ENCODE peak calls at places on chromosomes 16 and 17, in six cellular contexts. L is lung, T is mesenchymal stem cell, P is BJ, E is lower leg skin, I is pancreas. Q is an unnamed sample.

GRCh38 chr17:27756467-27757371 is 43.6 kb downstream of the NOS2 start:
- DNase-seq in I (peak), T (peak), L (peak), E (no peak), P (no peak), Q (peak)

GRCh38 chr16:30417447-30418349 is 10.3 kb downstream of the ZNF771 start:
- DNase-seq in P (peak), T (peak), I (peak), L (peak), E (peak), Q (peak)

GRCh38 chr16:27779719-27780161 is 229.8 kb downstream of the KATNIP start:
- DNase-seq in I (no peak), L (peak), E (no peak), T (no peak), P (no peak), Q (no peak)

GRCh38 chr16:87725596-87726235 is 40.1 kb downstream of the KLHDC4 start:
- DNase-seq in P (peak), E (no peak), I (no peak), L (peak), T (peak), Q (no peak)

GRCh38 chr17:62875296-62875695 is 67.2 kb upstream of the MARCHF10 start:
- DNase-seq in L (no peak), T (no peak), P (no peak), I (no peak), E (no peak), Q (no peak)

GRCh38 chr17:48556534-48557401 is 11.9 kb upstream of the HOXB2 start:
- DNase-seq in P (no peak), L (no peak), E (no peak), I (no peak), T (peak), Q (peak)

GRCh38 chr16:80964351-80964750 is 42.3 kb downstream of the CMC2 start:
- DNase-seq in I (no peak), E (no peak), P (no peak), T (no peak), L (no peak), Q (no peak)

GRCh38 chr16:17633146-17633966 is 162.6 kb upstream of the XYLT1 start:
- DNase-seq in T (no peak), E (no peak), I (no peak), P (no peak), L (no peak), Q (no peak)

GRCh38 chr16:53745126-53745525 is 41.2 kb downstream of the FTO start:
- DNase-seq in I (peak), L (no peak), E (no peak), P (peak), T (no peak), Q (no peak)

GRCh38 chr16:15640966-15641365 is 2.0 kb downstream of the MARF1 start:
- DNase-seq in E (no peak), L (no peak), T (no peak), I (no peak), P (no peak), Q (no peak)